ENCODE peak calls at places on chromosome 3, in five cellular contexts. One of them, this sample, is unnamed.

GRCh38 chr3:119304201-119304713 is 10.1 kb downstream of the ARHGAP31 start:
- DNase-seq in HAP-1: peak; percentile 28
- DNase-seq in cardiac fibroblast: peak; percentile 67
- DNase-seq in tibial nerve: peak; percentile 4
- DNase-seq in body of pancreas: no peak
- DNase-seq in this sample: no peak

GRCh38 chr3:174329321-174329720 is 529.8 kb upstream of the NAALADL2 start:
- DNase-seq in body of pancreas: no peak
- DNase-seq in cardiac fibroblast: peak; percentile 73
- DNase-seq in tibial nerve: no peak
- DNase-seq in HAP-1: no peak
- DNase-seq in this sample: peak; percentile 49

GRCh38 chr3:54951405-54951804 is 23.5 kb upstream of the LRTM1 start:
- DNase-seq in HAP-1: peak; percentile 69
- DNase-seq in cardiac fibroblast: peak; percentile 92
- DNase-seq in body of pancreas: peak; percentile 64
- DNase-seq in tibial nerve: peak; percentile 50
- DNase-seq in this sample: peak; percentile 90

GRCh38 chr3:126129408-126129891 is 45.5 kb upstream of the SLC41A3 start:
- DNase-seq in cardiac fibroblast: peak; percentile 50
- DNase-seq in tibial nerve: no peak
- DNase-seq in body of pancreas: peak; percentile 47
- DNase-seq in HAP-1: peak; percentile 6
- DNase-seq in this sample: peak; percentile 28

GRCh38 chr3:50473768-50474167 is 29.7 kb downstream of the CACNA2D2 start:
- DNase-seq in body of pancreas: no peak
- DNase-seq in HAP-1: no peak
- DNase-seq in cardiac fibroblast: no peak
- DNase-seq in tibial nerve: no peak
- DNase-seq in this sample: no peak

GRCh38 chr3:98823791-98824190 is 60.7 kb downstream of the ST3GAL6 start:
- DNase-seq in tibial nerve: no peak
- DNase-seq in cardiac fibroblast: peak; percentile 69
- DNase-seq in HAP-1: no peak
- DNase-seq in body of pancreas: no peak
- DNase-seq in this sample: no peak

GRCh38 chr3:133464573-133464972 is 64.7 kb downstream of the BFSP2 start:
- DNase-seq in cardiac fibroblast: peak; percentile 63
- DNase-seq in body of pancreas: no peak
- DNase-seq in tibial nerve: no peak
- DNase-seq in HAP-1: no peak
- DNase-seq in this sample: peak; percentile 68

GRCh38 chr3:196585044-196585757 is 16.7 kb downstream of the FBXO45 start:
- DNase-seq in tibial nerve: no peak
- DNase-seq in HAP-1: no peak
- DNase-seq in body of pancreas: no peak
- DNase-seq in cardiac fibroblast: peak; percentile 31
- DNase-seq in this sample: no peak

GRCh38 chr3:157119369-157119951 is 40.5 kb downstream of the CCNL1 start:
- DNase-seq in cardiac fibroblast: no peak
- DNase-seq in tibial nerve: no peak
- DNase-seq in HAP-1: no peak
- DNase-seq in body of pancreas: peak; percentile 53
- DNase-seq in this sample: no peak

GRCh38 chr3:127762077-127762786 is 60.1 kb downstream of the MGLL start:
- DNase-seq in body of pancreas: no peak
- DNase-seq in cardiac fibroblast: no peak
- DNase-seq in HAP-1: no peak
- DNase-seq in tibial nerve: no peak
- DNase-seq in this sample: no peak

GRCh38 chr3:11953350-11953749 is 50.8 kb upstream of the SYN2 start:
- DNase-seq in tibial nerve: no peak
- DNase-seq in body of pancreas: no peak
- DNase-seq in HAP-1: no peak
- DNase-seq in cardiac fibroblast: no peak
- DNase-seq in this sample: no peak

GRCh38 chr3:174620138-174620537 is 239.0 kb upstream of the NAALADL2 start:
- DNase-seq in cardiac fibroblast: peak; percentile 67
- DNase-seq in body of pancreas: no peak
- DNase-seq in tibial nerve: no peak
- DNase-seq in HAP-1: no peak
- DNase-seq in this sample: peak; percentile 41

GRCh38 chr3:63908081-63908736 is 4.0 kb downstream of the SCAANT1 start:
- DNase-seq in HAP-1: no peak
- DNase-seq in tibial nerve: no peak
- DNase-seq in body of pancreas: no peak
- DNase-seq in cardiac fibroblast: no peak
- DNase-seq in this sample: peak; percentile 52

GRCh38 chr3:179676081-179676480 is 23.2 kb downstream of the USP13 start:
- DNase-seq in body of pancreas: no peak
- DNase-seq in cardiac fibroblast: no peak
- DNase-seq in tibial nerve: no peak
- DNase-seq in HAP-1: no peak
- DNase-seq in this sample: no peak

GRCh38 chr3:104646196-104646595 is 720.5 kb upstream of the ALCAM start:
- DNase-seq in HAP-1: no peak
- DNase-seq in cardiac fibroblast: no peak
- DNase-seq in body of pancreas: no peak
- DNase-seq in tibial nerve: no peak
- DNase-seq in this sample: no peak

GRCh38 chr3:156764761-156765160 is 61.4 kb upstream of the LEKR1 start:
- DNase-seq in HAP-1: no peak
- DNase-seq in body of pancreas: no peak
- DNase-seq in tibial nerve: no peak
- DNase-seq in cardiac fibroblast: peak; percentile 55
- DNase-seq in this sample: no peak

GRCh38 chr3:71753716-71754609 is at the start of gene GPR27:
- DNase-seq in HAP-1: peak; percentile 60
- DNase-seq in cardiac fibroblast: peak; percentile 28
- DNase-seq in body of pancreas: peak; percentile 22
- DNase-seq in tibial nerve: no peak
- DNase-seq in this sample: peak; percentile 34

GRCh38 chr3:39990532-39990931 is 181.1 kb downstream of the MYRIP start:
- DNase-seq in HAP-1: peak; percentile 65
- DNase-seq in cardiac fibroblast: peak; percentile 79
- DNase-seq in body of pancreas: peak; percentile 28
- DNase-seq in tibial nerve: peak; percentile 26
- DNase-seq in this sample: peak; percentile 74

GRCh38 chr3:185789134-185789533 is 35.7 kb downstream of the IGF2BP2 start:
- DNase-seq in tibial nerve: no peak
- DNase-seq in body of pancreas: no peak
- DNase-seq in HAP-1: no peak
- DNase-seq in cardiac fibroblast: no peak
- DNase-seq in this sample: no peak

GRCh38 chr3:176988795-176989194 is 208.5 kb downstream of the TBL1XR1 start:
- DNase-seq in tibial nerve: no peak
- DNase-seq in cardiac fibroblast: no peak
- DNase-seq in body of pancreas: no peak
- DNase-seq in HAP-1: no peak
- DNase-seq in this sample: no peak

GRCh38 chr3:38552364-38552763 is 56.2 kb downstream of the EXOG start:
- DNase-seq in body of pancreas: no peak
- DNase-seq in tibial nerve: no peak
- DNase-seq in cardiac fibroblast: no peak
- DNase-seq in HAP-1: no peak
- DNase-seq in this sample: no peak

GRCh38 chr3:138861755-138862333 is 27.1 kb upstream of the PIK3CB start:
- DNase-seq in cardiac fibroblast: peak; percentile 76
- DNase-seq in tibial nerve: no peak
- DNase-seq in HAP-1: no peak
- DNase-seq in body of pancreas: no peak
- DNase-seq in this sample: peak; percentile 21

GRCh38 chr3:9347887-9348286 is 15.0 kb upstream of the THUMPD3 start:
- DNase-seq in body of pancreas: no peak
- DNase-seq in HAP-1: no peak
- DNase-seq in cardiac fibroblast: peak; percentile 60
- DNase-seq in tibial nerve: no peak
- DNase-seq in this sample: peak; percentile 14

GRCh38 chr3:116253511-116253910 is 191.8 kb downstream of the LSAMP start:
- DNase-seq in cardiac fibroblast: no peak
- DNase-seq in tibial nerve: no peak
- DNase-seq in body of pancreas: no peak
- DNase-seq in HAP-1: no peak
- DNase-seq in this sample: no peak

GRCh38 chr3:98826126-98826525 is 63.0 kb downstream of the ST3GAL6 start:
- DNase-seq in body of pancreas: no peak
- DNase-seq in cardiac fibroblast: no peak
- DNase-seq in tibial nerve: no peak
- DNase-seq in HAP-1: no peak
- DNase-seq in this sample: no peak

GRCh38 chr3:71066849-71067261 is 516.7 kb downstream of the FOXP1 start:
- DNase-seq in tibial nerve: no peak
- DNase-seq in body of pancreas: no peak
- DNase-seq in HAP-1: no peak
- DNase-seq in cardiac fibroblast: peak; percentile 72
- DNase-seq in this sample: peak; percentile 62

GRCh38 chr3:58564456-58565160 is 12.6 kb downstream of the FAM107A start:
- DNase-seq in tibial nerve: no peak
- DNase-seq in body of pancreas: no peak
- DNase-seq in HAP-1: no peak
- DNase-seq in cardiac fibroblast: peak; percentile 90
- DNase-seq in this sample: peak; percentile 81

GRCh38 chr3:45611619-45612018 is 17.1 kb downstream of the LIMD1 start:
- DNase-seq in tibial nerve: no peak
- DNase-seq in cardiac fibroblast: no peak
- DNase-seq in body of pancreas: no peak
- DNase-seq in HAP-1: no peak
- DNase-seq in this sample: no peak

DNA sequence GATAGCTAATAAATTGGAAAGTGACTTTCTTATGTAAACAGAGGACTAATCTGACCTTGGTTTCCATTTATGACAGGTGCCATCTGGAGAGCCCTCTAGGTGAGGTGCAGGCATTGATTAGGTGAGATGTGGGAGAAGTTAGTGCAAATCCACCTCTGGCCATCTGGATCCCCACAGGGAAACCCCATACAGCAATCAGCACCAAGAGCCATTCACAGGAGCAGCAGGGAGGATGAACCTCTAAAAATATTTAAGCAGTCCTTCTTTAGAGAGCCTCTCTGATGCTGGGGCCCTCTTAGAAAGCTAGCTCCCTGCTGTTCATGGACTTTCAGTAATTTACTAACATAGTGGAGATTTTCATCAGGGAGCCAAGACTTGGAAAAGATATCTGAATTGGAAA is 69.3 kb downstream of the CLSTN2 start:
- DNase-seq in HAP-1: no peak
- DNase-seq in cardiac fibroblast: no peak
- DNase-seq in tibial nerve: no peak
- DNase-seq in body of pancreas: no peak
- DNase-seq in this sample: no peak
- H3K4me3 ChIP-seq in HAP-1: no peak overlapping the region
- H3K4me3 ChIP-seq in cardiac fibroblast: no peak overlapping the region
- H3K4me3 ChIP-seq in tibial nerve: no peak overlapping the region
- H3K4me3 ChIP-seq in body of pancreas: no peak overlapping the region
- H3K4me3 ChIP-seq in this sample: no peak overlapping the region

DNA sequence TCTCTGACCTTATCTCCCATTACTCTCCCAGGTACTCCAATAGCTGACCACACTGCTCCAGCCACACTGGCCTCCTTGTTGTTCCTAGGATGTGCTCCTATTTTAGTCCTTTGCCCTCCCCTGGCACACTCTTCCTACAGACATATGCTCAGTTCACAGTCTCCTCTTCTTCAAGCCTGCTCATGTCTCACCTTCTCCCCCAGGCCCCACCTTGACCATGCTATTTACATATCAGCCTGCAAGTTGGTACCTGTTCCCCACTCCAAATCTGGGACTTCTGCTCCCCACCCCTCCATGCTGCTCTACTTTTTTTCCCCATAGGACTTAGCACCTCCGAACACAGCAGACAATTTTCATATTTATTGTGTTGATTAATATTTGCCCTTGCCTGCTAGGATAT is 84.9 kb upstream of the BCL6 start:
- DNase-seq in HAP-1: no peak
- DNase-seq in body of pancreas: no peak
- DNase-seq in cardiac fibroblast: no peak
- DNase-seq in tibial nerve: no peak
- DNase-seq in this sample: no peak
- H3K4me3 ChIP-seq in HAP-1: no peak overlapping the region
- H3K4me3 ChIP-seq in body of pancreas: no peak overlapping the region
- H3K4me3 ChIP-seq in cardiac fibroblast: no peak overlapping the region
- H3K4me3 ChIP-seq in tibial nerve: no peak overlapping the region
- H3K4me3 ChIP-seq in this sample: no peak overlapping the region

DNA sequence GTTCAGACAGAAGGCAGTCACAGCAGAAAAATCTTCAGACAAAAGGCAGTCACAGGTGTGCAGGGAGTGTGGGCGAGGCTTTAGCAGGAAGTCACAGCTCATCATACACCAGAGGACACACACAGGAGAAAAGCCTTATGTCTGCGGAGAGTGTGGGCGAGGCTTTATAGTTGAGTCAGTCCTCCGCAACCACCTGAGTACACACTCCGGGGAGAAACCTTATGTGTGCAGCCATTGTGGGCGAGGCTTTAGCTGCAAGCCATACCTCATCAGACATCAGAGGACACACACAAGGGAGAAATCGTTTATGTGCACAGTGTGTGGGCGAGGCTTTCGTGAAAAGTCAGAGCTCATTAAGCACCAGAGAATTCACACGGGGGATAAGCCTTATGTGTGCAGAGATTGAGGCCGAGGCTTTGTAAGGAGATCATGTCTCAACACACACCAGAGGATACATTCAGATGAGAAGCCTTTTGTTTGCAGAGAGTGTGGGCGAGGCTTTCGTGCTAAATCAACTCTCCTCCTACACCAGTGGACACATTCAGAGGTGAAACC is 27.6 kb downstream of the ZNF589 start:
- DNase-seq in HAP-1: no peak
- DNase-seq in cardiac fibroblast: no peak
- DNase-seq in tibial nerve: no peak
- DNase-seq in body of pancreas: no peak
- DNase-seq in this sample: no peak
- H3K4me3 ChIP-seq in HAP-1: no peak overlapping the region
- H3K4me3 ChIP-seq in cardiac fibroblast: no peak overlapping the region
- H3K4me3 ChIP-seq in tibial nerve: no peak overlapping the region
- H3K4me3 ChIP-seq in body of pancreas: no peak overlapping the region
- H3K4me3 ChIP-seq in this sample: no peak overlapping the region

DNA sequence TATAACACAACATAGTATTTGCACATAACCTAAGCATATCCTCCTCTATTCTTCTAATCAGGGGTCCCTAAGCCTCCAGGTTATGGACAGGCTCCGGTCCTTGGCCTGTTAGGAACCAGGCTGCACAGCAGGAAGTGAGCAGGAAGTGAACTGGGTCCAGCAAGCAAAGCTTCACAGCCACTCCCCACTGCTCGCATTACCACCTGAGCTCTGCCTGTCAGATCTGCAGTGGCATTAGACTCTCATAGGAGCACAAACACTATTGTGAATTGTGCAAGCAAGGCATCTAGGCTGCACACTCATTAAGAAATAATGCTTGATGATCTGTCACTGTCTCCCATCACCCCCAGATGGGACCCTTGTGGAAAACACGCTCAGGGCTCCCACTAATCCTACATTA is 9.8 kb downstream of the MSL2 start:
- DNase-seq in body of pancreas: peak; percentile 33
- DNase-seq in cardiac fibroblast: peak; percentile 15
- DNase-seq in tibial nerve: no peak
- DNase-seq in HAP-1: no peak
- DNase-seq in this sample: no peak
- H3K4me3 ChIP-seq in body of pancreas: no peak overlapping the region
- H3K4me3 ChIP-seq in cardiac fibroblast: no peak overlapping the region
- H3K4me3 ChIP-seq in tibial nerve: no peak overlapping the region
- H3K4me3 ChIP-seq in HAP-1: no peak overlapping the region
- H3K4me3 ChIP-seq in this sample: no peak overlapping the region

GRCh38 chr3:34200576-34200975 is 402.1 kb downstream of the PDCD6IP start:
- DNase-seq in cardiac fibroblast: no peak
- DNase-seq in body of pancreas: no peak
- DNase-seq in HAP-1: no peak
- DNase-seq in tibial nerve: no peak
- DNase-seq in this sample: no peak
- H3K4me3 ChIP-seq in cardiac fibroblast: no peak overlapping the region
- H3K4me3 ChIP-seq in body of pancreas: no peak overlapping the region
- H3K4me3 ChIP-seq in HAP-1: no peak overlapping the region
- H3K4me3 ChIP-seq in tibial nerve: no peak overlapping the region
- H3K4me3 ChIP-seq in this sample: no peak overlapping the region

This sample was measured in fibroblast of pulmonary artery.